ENCODE peak calls at places on chromosomes 4 and X, in six cellular contexts. P is left cardiac atrium; S is stimulated activated CD8-positive, alpha-beta memory T cell treated with anti-CD3 and anti-CD28 coated beads, Interleukin-7, amount 100 ng/mL, for 24 hours; Y is anterior cingulate cortex; Z is kidney; H is NCI-H1092. V is an unnamed sample.

GRCh38 chrX:71177327-71177726 is 32.7 kb downstream of the NLGN3 start:
- DNase-seq in P (no peak), S (no peak), Y (no peak), Z (no peak), H (no peak), V (no peak)

GRCh38 chr4:48137766-48138349 is 3.8 kb upstream of the TXK start:
- DNase-seq in P (no peak), S (no peak), Y (no peak), Z (no peak), H (no peak), V (no peak)

GRCh38 chr4:181202249-181202648 is 1041.0 kb upstream of the TENM3 start:
- DNase-seq in P (no peak), S (no peak), Y (no peak), Z (no peak), H (no peak), V (no peak)

GRCh38 chr4:20760053-20760452 is 59.8 kb downstream of the PACRGL start:
- DNase-seq in P (no peak), S (no peak), Y (no peak), Z (no peak), H (no peak), V (peak)

GRCh38 chr4:150256841-150257273 is 178.6 kb downstream of the DCLK2 start:
- DNase-seq in P (no peak), S (no peak), Y (no peak), Z (no peak), H (no peak), V (no peak)

GRCh38 chrX:121504148-121504547 is 456.7 kb downstream of the GLUD2 start:
- DNase-seq in P (no peak), S (no peak), Y (no peak), Z (no peak), H (no peak), V (no peak)

GRCh38 chr4:149604827-149605226 is 210.8 kb downstream of the IQCM start:
- DNase-seq in P (no peak), S (no peak), Y (no peak), Z (no peak), H (no peak), V (no peak)

GRCh38 chr4:26433556-26433955 is 56.7 kb downstream of the CCKAR start:
- DNase-seq in P (no peak), S (no peak), Y (no peak), Z (no peak), H (no peak), V (no peak)

GRCh38 chr4:150253965-150254364 is 175.7 kb downstream of the DCLK2 start:
- DNase-seq in P (no peak), S (no peak), Y (no peak), Z (peak), H (no peak), V (no peak)